ENCODE peak calls at places on chromosome 1, in six cellular contexts. M, J, N, V, E and I are unnamed samples.

GRCh38 chr1:167795810-167796740 is 74.3 kb downstream of the MPZL1 start:
- DNase-seq in M (no peak), J (peak; percentile 34), N (peak; percentile 51), V (no peak), E (no peak), I (peak; percentile 82)

GRCh38 chr1:163872067-163872466 is 550.3 kb downstream of the NUF2 start:
- DNase-seq in M (no peak), J (no peak), N (no peak), V (no peak), E (no peak), I (peak; percentile 19)

GRCh38 chr1:14758962-14759361 is 160.5 kb downstream of the KAZN start:
- DNase-seq in M (no peak), J (no peak), N (no peak), V (no peak), E (no peak), I (no peak)

GRCh38 chr1:233738850-233739249 is 124.9 kb downstream of the KCNK1 start:
- DNase-seq in M (no peak), J (no peak), N (no peak), V (no peak), E (no peak), I (no peak)

GRCh38 chr1:32242341-32242851 is 4.6 kb upstream of the FAM167B start:
- DNase-seq in M (no peak), J (no peak), N (peak; percentile 32), V (no peak), E (peak; percentile 49), I (peak; percentile 47)

GRCh38 chr1:111476761-111477309 is 3.1 kb downstream of the C1orf162 start:
- DNase-seq in M (no peak), J (no peak), N (no peak), V (no peak), E (peak; percentile 62), I (no peak)

GRCh38 chr1:227166559-227166958 is 151.7 kb downstream of the CDC42BPA start:
- DNase-seq in M (no peak), J (no peak), N (no peak), V (no peak), E (no peak), I (no peak)

GRCh38 chr1:5704785-5705514 is 287.3 kb downstream of the NPHP4 start:
- DNase-seq in M (no peak), J (no peak), N (no peak), V (no peak), E (no peak), I (no peak)

GRCh38 chr1:51237313-51237700 is 1.2 kb downstream of the RNF11 start:
- DNase-seq in M (no peak), J (no peak), N (no peak), V (no peak), E (no peak), I (no peak)

GRCh38 chr1:230286890-230287269 is 139.3 kb downstream of the PGBD5 start:
- DNase-seq in M (no peak), J (no peak), N (no peak), V (no peak), E (no peak), I (no peak)

GRCh38 chr1:18927654-18928272 is 25.4 kb upstream of the ALDH4A1 start:
- DNase-seq in M (no peak), J (no peak), N (no peak), V (no peak), E (peak; percentile 72), I (peak; percentile 68)

GRCh38 chr1:169892819-169893644 is 664 bp downstream of the SCYL3 start:
- DNase-seq in M (peak; percentile 10), J (no peak), N (peak; percentile 14), V (no peak), E (peak; percentile 34), I (peak; percentile 40)

GRCh38 chr1:22919341-22920025 is 53.2 kb downstream of the LACTBL1 start:
- DNase-seq in M (no peak), J (no peak), N (no peak), V (no peak), E (no peak), I (peak; percentile 12)

GRCh38 chr1:8723010-8723409 is 94.4 kb downstream of the RERE start:
- DNase-seq in M (no peak), J (no peak), N (no peak), V (no peak), E (no peak), I (no peak)

GRCh38 chr1:67766117-67766978 is 66.9 kb downstream of the GNG12 start:
- DNase-seq in M (no peak), J (peak; percentile 70), N (peak; percentile 53), V (peak; percentile 49), E (peak; percentile 46), I (peak; percentile 71)

GRCh38 chr1:232611834-232612233 is 18.1 kb downstream of the SIPA1L2 start:
- DNase-seq in M (no peak), J (no peak), N (peak; percentile 27), V (no peak), E (no peak), I (no peak)

GRCh38 chr1:15231714-15232201 is 15.3 kb upstream of the FHAD1 start:
- DNase-seq in M (no peak), J (no peak), N (no peak), V (no peak), E (peak; percentile 90), I (no peak)

GRCh38 chr1:119715542-119715941 is 3.8 kb downstream of the PHGDH start:
- DNase-seq in M (no peak), J (no peak), N (no peak), V (no peak), E (no peak), I (peak; percentile 29)
- TF ChIP-seq CTCF in M (no peak), J (no peak), N (no peak), V (no peak), E (no peak), I (peak; percentile 2)

DNA sequence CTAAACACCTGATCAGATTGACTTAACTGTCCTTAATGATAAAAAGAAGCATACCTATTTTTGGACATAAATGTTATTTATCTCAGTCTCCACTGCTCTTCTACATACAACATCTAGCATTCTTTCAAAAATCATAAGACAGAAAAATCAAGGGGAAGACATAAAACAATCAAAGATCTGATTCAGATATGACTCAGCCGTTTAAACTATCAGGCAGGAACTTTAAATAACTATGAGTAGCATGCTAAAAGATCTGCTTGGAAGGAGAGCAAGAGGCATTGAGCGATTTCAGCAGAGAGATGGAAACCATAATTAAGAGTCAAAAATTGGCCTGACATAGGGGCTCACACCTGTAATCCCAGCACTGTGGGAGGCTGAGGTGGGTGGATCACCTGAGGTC is 27.2 kb upstream of the SLC22A15 start:
- DNase-seq in M (no peak), J (no peak), N (no peak), V (no peak), E (no peak), I (no peak)
- TF ChIP-seq CTCF in M (no peak), J (no peak), N (no peak), V (no peak), E (no peak), I (no peak)

GRCh38 chr1:30705673-30706072 is 17.7 kb downstream of the MATN1 start:
- DNase-seq in M (no peak), J (no peak), N (no peak), V (no peak), E (no peak), I (no peak)

GRCh38 chr1:30707412-30708360 is 15.7 kb downstream of the MATN1 start:
- DNase-seq in M (peak; percentile 67), J (peak; percentile 23), N (peak; percentile 57), V (peak; percentile 94), E (peak; percentile 69), I (peak; percentile 69)

GRCh38 chr1:30710407-30710806 is 13.0 kb downstream of the MATN1 start:
- DNase-seq in M (no peak), J (no peak), N (no peak), V (no peak), E (no peak), I (no peak)

GRCh38 chr1:30706528-30706927 is 16.9 kb downstream of the MATN1 start:
- DNase-seq in M (no peak), J (no peak), N (no peak), V (no peak), E (no peak), I (peak; percentile 40)

DNA sequence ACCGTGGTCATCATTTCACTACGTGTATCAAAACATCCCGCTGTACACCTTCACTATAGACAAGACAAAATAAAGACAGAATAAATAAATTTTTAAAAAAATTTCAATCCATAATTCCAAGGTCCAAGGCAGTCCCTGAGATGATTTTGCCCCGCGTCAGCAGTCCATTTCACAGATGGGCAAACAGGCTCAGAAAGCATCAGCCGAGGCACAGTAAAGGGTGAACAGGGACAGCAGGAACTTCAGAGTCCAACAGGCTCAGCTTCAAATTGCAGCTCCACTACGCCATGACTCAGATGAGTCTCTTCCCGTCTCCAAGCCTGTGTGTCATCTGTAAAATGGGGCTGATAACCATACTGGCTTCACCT is 15.0 kb downstream of the MATN1 start:
- DNase-seq in M (no peak), J (no peak), N (no peak), V (no peak), E (no peak), I (no peak)
- TF ChIP-seq CTCF in M (no peak), J (no peak), N (no peak), V (no peak), E (no peak), I (no peak)

GRCh38 chr1:204447220-204447619 is 35.6 kb upstream of the PPP1R15B start:
- DNase-seq in M (no peak), J (no peak), N (no peak), V (peak; percentile 33), E (no peak), I (no peak)

GRCh38 chr1:204447736-204448135 is 36.1 kb upstream of the PPP1R15B start:
- DNase-seq in M (no peak), J (no peak), N (no peak), V (no peak), E (no peak), I (no peak)

GRCh38 chr1:204443871-204444581 is 32.4 kb upstream of the PPP1R15B start:
- DNase-seq in M (no peak), J (no peak), N (no peak), V (no peak), E (no peak), I (peak; percentile 55)

GRCh38 chr1:204446413-204447111 is 34.9 kb upstream of the PPP1R15B start:
- DNase-seq in M (peak; percentile 61), J (peak; percentile 23), N (peak; percentile 59), V (peak; percentile 91), E (peak; percentile 85), I (peak; percentile 74)

GRCh38 chr1:204445860-204446412 is 34.3 kb upstream of the PPP1R15B start:
- DNase-seq in M (no peak), J (no peak), N (peak; percentile 68), V (peak; percentile 86), E (peak; percentile 66), I (no peak)
- TF ChIP-seq CTCF in M (no peak), J (peak; percentile 53), N (no peak), V (no peak), E (peak; percentile 80), I (peak; percentile 55)

DNA sequence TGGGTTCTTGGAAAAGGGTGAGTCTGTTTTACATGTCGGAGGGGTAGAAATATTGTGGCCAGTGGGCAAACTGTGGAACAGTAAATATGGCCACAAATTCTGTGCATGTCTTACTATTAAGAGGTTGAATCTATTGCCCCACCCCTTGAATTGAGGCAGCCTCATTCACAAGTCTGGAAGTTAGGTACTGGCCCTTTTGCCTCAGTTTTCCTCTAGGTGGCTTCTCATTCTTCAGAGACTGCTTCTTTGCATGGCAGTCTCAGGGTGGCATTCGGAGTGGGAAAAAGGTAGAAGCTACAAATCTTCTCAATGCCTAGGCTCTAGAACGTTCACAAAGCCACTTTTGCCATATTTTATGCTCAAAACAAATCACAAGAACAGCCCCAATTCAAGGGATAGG is 57.2 kb downstream of the SLC9C2 start:
- DNase-seq in M (no peak), J (no peak), N (peak; percentile 5), V (no peak), E (no peak), I (no peak)
- TF ChIP-seq CTCF in M (no peak), J (no peak), N (no peak), V (no peak), E (no peak), I (no peak)